ENCODE peak calls at places on chromosomes 11 and 22, in six cellular contexts. M is IMR-90; I is activated CD4-positive, alpha-beta T cell treated with anti-CD3 and anti-CD28 coated beads, Interleukin-2, amount 50 U/mL, for 4 hours; P is activated T-cell treated with anti-CD3 and anti-CD28 coated beads for 1 hour; G is uterus; W is Peyer's patch. T is an unnamed sample.

GRCh38 chr22:29268511-29269229 is 602 bp downstream of the EWSR1 start:
- DNase-seq in M (peak; percentile 67), I (peak; percentile 25), P (peak; percentile 16), G (peak; percentile 68), W (peak; percentile 62), T (no peak)

GRCh38 chr22:36184433-36185035 is 17.1 kb downstream of the APOL4 start:
- DNase-seq in M (no peak), I (no peak), P (no peak), G (peak; percentile 51), W (no peak), T (no peak)

GRCh38 chr11:62054484-62055121 is 69.2 kb upstream of the INCENP start:
- DNase-seq in M (peak; percentile 34), I (no peak), P (no peak), G (peak; percentile 27), W (peak; percentile 82), T (peak; percentile 76)

GRCh38 chr11:123483058-123483457 is 53.0 kb downstream of the GRAMD1B start:
- DNase-seq in M (peak; percentile 70), I (no peak), P (no peak), G (no peak), W (no peak), T (peak; percentile 32)

GRCh38 chr11:28632338-28632737 is 524.1 kb downstream of the METTL15 start:
- DNase-seq in M (peak; percentile 55), I (no peak), P (no peak), G (no peak), W (no peak), T (no peak)

GRCh38 chr11:35146074-35146521 is 7.1 kb downstream of the CD44 start:
- DNase-seq in M (no peak), I (peak; percentile 86), P (peak; percentile 54), G (no peak), W (peak; percentile 61), T (no peak)

GRCh38 chr11:64264371-64264852 is 13.1 kb downstream of the PLCB3 start:
- DNase-seq in M (no peak), I (no peak), P (no peak), G (no peak), W (no peak), T (no peak)

GRCh38 chr22:46515208-46516111 is 22.0 kb downstream of the CELSR1 start:
- DNase-seq in M (peak; percentile 45), I (no peak), P (no peak), G (no peak), W (no peak), T (peak; percentile 36)

GRCh38 chr11:45412033-45412432 is 125.9 kb upstream of the SYT13 start:
- DNase-seq in M (no peak), I (no peak), P (no peak), G (no peak), W (no peak), T (no peak)

GRCh38 chr11:19244621-19245020 is 3.9 kb upstream of the E2F8 start:
- DNase-seq in M (no peak), I (no peak), P (no peak), G (no peak), W (no peak), T (no peak)

GRCh38 chr22:46074771-46075551 is 75.4 kb upstream of the PPARA start:
- DNase-seq in M (no peak), I (no peak), P (no peak), G (peak; percentile 26), W (peak; percentile 55), T (no peak)

GRCh38 chr11:92401507-92401906 is 176.9 kb downstream of the FAT3 start:
- DNase-seq in M (no peak), I (no peak), P (no peak), G (no peak), W (no peak), T (no peak)

GRCh38 chr11:119486691-119487259 is 63.8 kb upstream of the THY1 start:
- DNase-seq in M (no peak), I (no peak), P (no peak), G (peak; percentile 7), W (peak; percentile 33), T (no peak)

GRCh38 chr11:44945639-44946038 is 5.0 kb downstream of the TP53I11 start:
- DNase-seq in M (no peak), I (no peak), P (no peak), G (no peak), W (no peak), T (no peak)

GRCh38 chr22:46584081-46584903 is 35.9 kb upstream of the GRAMD4 start:
- DNase-seq in M (peak; percentile 48), I (no peak), P (no peak), G (no peak), W (no peak), T (no peak)

GRCh38 chr11:76339217-76339616 is 41.7 kb downstream of the THAP12 start:
- DNase-seq in M (no peak), I (no peak), P (no peak), G (peak; percentile 63), W (peak; percentile 54), T (no peak)

GRCh38 chr22:21726650-21727049 is 8.9 kb downstream of the YPEL1 start:
- DNase-seq in M (no peak), I (no peak), P (no peak), G (no peak), W (no peak), T (no peak)

GRCh38 chr22:29113329-29113728 is 40.5 kb downstream of the KREMEN1 start:
- DNase-seq in M (peak; percentile 57), I (no peak), P (no peak), G (no peak), W (no peak), T (peak; percentile 13)

GRCh38 chr11:66438009-66438503 is 592 bp downstream of the MRPL11 start:
- DNase-seq in M (no peak), I (no peak), P (no peak), G (no peak), W (no peak), T (no peak)

GRCh38 chr11:96187779-96188624 is 155.0 kb downstream of the MAML2 start:
- DNase-seq in M (peak; percentile 85), I (no peak), P (no peak), G (no peak), W (no peak), T (peak; percentile 29)

GRCh38 chr11:74650498-74650897 is 58.1 kb downstream of the POLD3 start:
- DNase-seq in M (peak; percentile 100), I (no peak), P (no peak), G (no peak), W (no peak), T (no peak)

GRCh38 chr11:122323754-122324421 is 207.9 kb upstream of the BLID start:
- DNase-seq in M (no peak), I (no peak), P (no peak), G (no peak), W (no peak), T (no peak)

GRCh38 chr22:32745996-32746322 is 55.5 kb upstream of the TIMP3 start:
- DNase-seq in M (no peak), I (no peak), P (no peak), G (no peak), W (no peak), T (no peak)

GRCh38 chr22:38172489-38173155 is 9.0 kb downstream of the PLA2G6 start:
- DNase-seq in M (peak; percentile 65), I (no peak), P (no peak), G (peak; percentile 76), W (peak; percentile 73), T (peak; percentile 82)

GRCh38 chr11:121636341-121637176 is 183.8 kb upstream of the SORL1-AS1 start:
- DNase-seq in M (no peak), I (no peak), P (no peak), G (no peak), W (no peak), T (no peak)

GRCh38 chr11:128026596-128026995 is 560.8 kb downstream of the ETS1 start:
- DNase-seq in M (peak; percentile 98), I (no peak), P (no peak), G (no peak), W (no peak), T (peak; percentile 74)

GRCh38 chr11:107561688-107562087 is 3.8 kb downstream of the ALKBH8 start:
- DNase-seq in M (peak; percentile 34), I (no peak), P (no peak), G (no peak), W (no peak), T (no peak)

GRCh38 chr11:121465709-121466062 is 12.9 kb upstream of the SORL1-AS1 start:
- DNase-seq in M (no peak), I (no peak), P (no peak), G (no peak), W (peak; percentile 64), T (no peak)

GRCh38 chr11:134339756-134340155 is 8.0 kb downstream of the GLB1L2 start:
- DNase-seq in M (no peak), I (no peak), P (no peak), G (no peak), W (peak; percentile 82), T (no peak)

T was measured in H4.